ENCODE peak calls at places on chromosomes 5 and 9, in nine cellular contexts. C, J, U, H, E, N, D, T and Y are unnamed samples.
A peak's percentile ranks its signal among the peaks of the same experiment; 100 is the strongest.

GRCh38 chr5:6193315-6193714 is 185.0 kb downstream of the MED10 start:
- DNase-seq in N (no peak), C (peak; percentile 36), H (no peak), J (peak; percentile 71), E (peak; percentile 52), T (no peak), U (no peak), D (no peak), Y (no peak)

GRCh38 chr9:11933926-11934325 is 759.3 kb upstream of the TYRP1 start:
- DNase-seq in D (no peak), N (no peak), E (peak; percentile 26), J (no peak), H (no peak), T (no peak), C (no peak), U (no peak), Y (peak; percentile 83)

GRCh38 chr5:83096660-83097334 is 19.4 kb downstream of the XRCC4 start:
- DNase-seq in H (no peak), C (no peak), E (no peak), D (no peak), T (no peak), N (no peak), U (no peak), J (no peak), Y (peak; percentile 51)

GRCh38 chr5:42721484-42721883 is 35.1 kb upstream of the CCDC152 start:
- DNase-seq in C (no peak), H (no peak), N (no peak), J (no peak), U (peak; percentile 33), E (no peak), D (no peak), T (no peak), Y (no peak)

GRCh38 chr9:88998911-88999310 is 7.6 kb downstream of the S1PR3 start:
- DNase-seq in E (no peak), C (no peak), H (no peak), U (no peak), J (no peak), D (no peak), T (no peak), N (no peak), Y (peak; percentile 57)

GRCh38 chr5:93997562-93997961 is 256.2 kb upstream of the POU5F2 start:
- DNase-seq in T (no peak), H (no peak), E (no peak), N (no peak), J (no peak), D (no peak), U (no peak), C (no peak), Y (no peak)

GRCh38 chr5:97231025-97231636 is 48.1 kb upstream of the RIOK2 start:
- DNase-seq in H (peak; percentile 65), J (peak; percentile 79), N (peak; percentile 74), E (peak; percentile 85), D (peak; percentile 54), C (peak; percentile 83), U (peak; percentile 74), T (peak; percentile 44), Y (peak; percentile 90)

GRCh38 chr9:20074291-20074690 is 285.5 kb upstream of the SLC24A2 start:
- DNase-seq in T (no peak), E (no peak), D (no peak), J (no peak), N (no peak), C (no peak), H (no peak), U (no peak), Y (no peak)

GRCh38 chr5:66239034-66239433 is 94.9 kb downstream of the SREK1 start:
- DNase-seq in E (no peak), H (no peak), U (peak; percentile 22), C (peak; percentile 51), T (no peak), N (peak; percentile 42), D (peak; percentile 19), J (peak; percentile 39), Y (no peak)

GRCh38 chr5:160460377-160461049 is 38.9 kb downstream of the PTTG1 start:
- DNase-seq in N (no peak), C (peak; percentile 15), J (no peak), U (no peak), H (no peak), T (no peak), D (no peak), E (no peak), Y (peak; percentile 33)

GRCh38 chr9:1013018-1013417 is 36.6 kb downstream of the DMRT3 start:
- DNase-seq in H (peak; percentile 28), C (no peak), J (no peak), E (no peak), N (no peak), D (no peak), U (no peak), T (no peak), Y (no peak)

GRCh38 chr5:51651476-51651875 is 268.2 kb downstream of the ISL1 start:
- DNase-seq in H (no peak), D (no peak), C (no peak), J (peak; percentile 48), N (no peak), E (no peak), T (no peak), U (no peak), Y (no peak)

GRCh38 chr5:141869040-141869439 is 9.2 kb downstream of the PCDH1 start:
- DNase-seq in J (no peak), H (no peak), T (no peak), C (no peak), U (no peak), N (no peak), D (no peak), E (no peak), Y (no peak)

GRCh38 chr9:89639367-89639795 is 34.6 kb downstream of the GADD45G start:
- DNase-seq in H (no peak), T (no peak), C (peak; percentile 20), D (no peak), E (no peak), J (no peak), N (no peak), U (no peak), Y (peak; percentile 24)

GRCh38 chr9:73437758-73438157 is 286.1 kb downstream of the ANXA1 start:
- DNase-seq in T (no peak), J (no peak), U (peak; percentile 44), D (peak; percentile 3), C (no peak), E (no peak), H (no peak), N (no peak), Y (peak; percentile 2)

GRCh38 chr5:168056499-168057182 is 234.8 kb upstream of the WWC1 start:
- DNase-seq in T (no peak), J (peak; percentile 25), E (no peak), D (no peak), H (no peak), U (no peak), C (no peak), N (no peak), Y (no peak)

GRCh38 chr9:133582501-133583045 is 26.6 kb downstream of the FAM163B start:
- DNase-seq in N (no peak), E (no peak), U (no peak), C (no peak), J (no peak), H (no peak), T (no peak), D (no peak), Y (no peak)

GRCh38 chr5:154575869-154576806 is 98.1 kb upstream of the HAND1 start:
- DNase-seq in N (no peak), C (peak; percentile 35), E (no peak), T (peak; percentile 40), D (no peak), U (peak; percentile 79), J (peak; percentile 18), H (peak; percentile 79), Y (no peak)
- H3K4me3 ChIP-seq in N (no peak overlapping the region), C (no peak overlapping the region), E (no peak overlapping the region), T (no peak overlapping the region), D (no peak overlapping the region), U (no peak overlapping the region), J (no peak overlapping the region), H (peak overlapping the region; percentile 35), Y (no peak overlapping the region)

DNA sequence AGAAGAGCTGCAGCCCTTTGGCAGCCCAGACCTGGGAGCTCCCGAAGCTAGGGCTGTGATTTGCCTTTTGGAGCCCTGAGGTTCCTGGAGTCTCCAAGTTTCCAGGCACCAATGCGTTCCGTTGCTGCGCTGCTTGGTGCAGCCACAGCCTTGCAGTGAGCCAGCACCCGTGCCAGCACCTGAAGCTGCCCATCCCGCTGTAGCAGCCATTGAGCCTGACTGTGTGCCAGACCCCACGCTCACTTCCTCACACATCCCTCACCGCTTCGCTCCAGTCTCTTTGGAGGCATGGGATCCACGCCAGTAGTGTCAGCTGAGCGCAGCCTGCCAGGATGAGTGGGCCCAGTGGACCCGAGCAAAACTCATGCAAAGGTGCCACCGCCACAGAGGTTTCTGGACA is 22.5 kb upstream of the C9orf72 start:
- DNase-seq in E (no peak), N (no peak), T (no peak), U (no peak), H (no peak), J (no peak), D (no peak), C (peak; percentile 20), Y (no peak)
- TF ChIP-seq EZH2phosphoT487 in E (no peak), N (no peak), T (no peak), U (no peak), H (no peak), J (no peak), D (no peak), C (no peak), Y (no peak)

DNA sequence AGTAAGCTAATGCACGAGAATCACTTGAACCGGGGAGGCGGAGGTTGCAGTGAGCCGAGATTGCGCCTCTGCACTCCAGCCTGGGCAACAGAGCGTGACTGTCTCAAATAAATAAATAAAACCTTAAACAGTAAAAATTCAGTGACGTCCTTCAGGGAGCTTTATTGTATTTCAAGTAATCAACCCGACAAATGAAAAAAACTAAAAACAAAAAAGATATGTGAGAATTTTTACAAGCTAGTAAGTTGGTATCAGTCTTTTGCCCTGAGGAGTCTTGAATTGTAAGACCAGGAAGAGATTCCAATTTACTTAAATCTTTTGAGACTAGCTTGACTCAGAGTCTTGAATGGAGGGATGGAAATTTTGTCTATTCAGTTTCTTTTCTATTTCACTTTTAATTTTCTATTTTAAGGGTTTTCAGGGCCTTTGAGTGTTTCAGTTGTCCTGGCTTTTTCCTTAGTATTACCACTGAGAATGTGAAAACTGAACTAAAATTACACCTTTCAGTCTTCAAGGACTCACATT is 126.0 kb upstream of the DHFR start:
- DNase-seq in N (no peak), H (no peak), T (no peak), E (no peak), D (no peak), U (no peak), C (no peak), J (no peak), Y (no peak)
- H2AFZ ChIP-seq in N (no peak overlapping the region), H (no peak overlapping the region), T (no peak overlapping the region), E (no peak overlapping the region), D (no peak overlapping the region), U (no peak overlapping the region), C (no peak overlapping the region), J (no peak overlapping the region), Y (no peak overlapping the region)

DNA sequence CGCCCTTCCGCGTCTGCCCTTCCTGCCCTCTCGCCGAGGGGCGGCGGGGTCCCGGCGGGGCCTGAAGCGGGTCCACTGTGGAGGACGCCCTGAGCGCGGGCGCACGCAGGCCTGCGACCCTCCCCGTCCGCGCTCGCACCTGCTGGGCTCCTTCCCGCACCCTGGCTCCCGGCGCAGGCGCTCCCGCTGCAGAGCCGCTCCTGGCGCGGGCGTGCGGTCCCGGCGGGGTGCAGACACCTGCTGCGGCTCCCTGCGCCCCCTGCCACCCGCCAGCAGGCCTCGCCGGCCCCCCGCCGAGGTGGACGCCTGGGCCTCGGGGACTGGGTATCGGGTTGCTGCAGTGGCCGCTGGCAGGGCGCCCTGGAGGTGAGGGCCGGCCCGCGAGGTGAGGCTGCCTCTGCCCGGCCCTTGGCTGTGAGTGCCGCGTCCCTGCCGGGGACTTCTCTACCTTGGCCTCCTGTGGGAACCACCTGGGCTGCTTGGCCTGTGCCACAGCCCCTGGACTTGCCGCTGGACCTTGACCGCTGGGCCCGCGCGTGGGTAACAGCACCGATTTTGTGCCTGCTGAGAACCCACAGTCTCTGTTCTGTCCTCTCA is 617 bp downstream of the ARRDC1 start:
- DNase-seq in U (no peak), T (peak; percentile 65), H (no peak), D (no peak), E (peak; percentile 62), N (peak; percentile 56), C (peak; percentile 50), J (no peak), Y (peak; percentile 48)
- H3K4me3 ChIP-seq in U (peak overlapping the region; percentile 71), T (peak overlapping the region; percentile 76), H (peak overlapping the region; percentile 89), D (peak overlapping the region; percentile 85), E (peak overlapping the region; percentile 94), N (peak overlapping the region; percentile 63), C (peak overlapping the region; percentile 69), J (peak overlapping the region; percentile 75), Y (peak overlapping the region; percentile 78)